ENCODE peak calls at places on chromosome 1, in seven cellular contexts. B is stomach; F is Panc1; T is IMR-90; I is CD8-positive, alpha-beta T cell; A is HCT116; U is mesendoderm. H is an unnamed sample.

GRCh38 chr1:61277129-61277801 is 194.9 kb downstream of the NFIA start:
- DNase-seq in B (no peak), F (no peak), T (no peak), I (no peak), A (no peak), U (no peak), H (no peak)

GRCh38 chr1:42841010-42841409 is 5.4 kb upstream of the ZNF691 start:
- DNase-seq in B (no peak), F (no peak), T (peak; percentile 17), I (no peak), A (no peak), U (no peak), H (no peak)

GRCh38 chr1:15948600-15949452 is 27.1 kb downstream of the ZBTB17 start:
- DNase-seq in B (peak; percentile 38), F (no peak), T (peak; percentile 95), I (no peak), A (no peak), U (peak; percentile 58), H (no peak)

GRCh38 chr1:160354388-160354985 is 11.3 kb downstream of the NCSTN start:
- DNase-seq in B (no peak), F (no peak), T (peak; percentile 18), I (no peak), A (no peak), U (peak; percentile 67), H (peak; percentile 76)

GRCh38 chr1:10897981-10898728 is 101.7 kb upstream of the CASZ1 start:
- DNase-seq in B (no peak), F (no peak), T (no peak), I (no peak), A (no peak), U (no peak), H (no peak)

GRCh38 chr1:201222125-201222524 is 31.5 kb downstream of the IGFN1 start:
- DNase-seq in B (no peak), F (no peak), T (no peak), I (peak; percentile 2), A (no peak), U (no peak), H (no peak)

GRCh38 chr1:193905288-193906085 is 719.1 kb upstream of the B3GALT2 start:
- DNase-seq in B (no peak), F (no peak), T (peak; percentile 36), I (no peak), A (no peak), U (no peak), H (no peak)

GRCh38 chr1:89737985-89738510 is 82.8 kb upstream of the LRRC8D start:
- DNase-seq in B (no peak), F (no peak), T (peak; percentile 46), I (no peak), A (no peak), U (no peak), H (no peak)

GRCh38 chr1:103525114-103525606 is 339 bp upstream of the RNPC3 start:
- DNase-seq in B (no peak), F (no peak), T (peak; percentile 38), I (peak; percentile 11), A (no peak), U (peak; percentile 72), H (peak; percentile 75)

GRCh38 chr1:40840526-40841323 is 21.4 kb downstream of the CITED4 start:
- DNase-seq in B (no peak), F (no peak), T (no peak), I (no peak), A (no peak), U (no peak), H (no peak)

GRCh38 chr1:84939151-84939550 is 46.1 kb upstream of the LPAR3 start:
- DNase-seq in B (no peak), F (no peak), T (peak; percentile 37), I (no peak), A (no peak), U (no peak), H (no peak)

GRCh38 chr1:206513312-206514111 is 6.2 kb downstream of the RASSF5 start:
- DNase-seq in B (no peak), F (no peak), T (peak; percentile 87), I (no peak), A (no peak), U (no peak), H (no peak)

GRCh38 chr1:118661769-118662320 is 326.3 kb downstream of the TBX15 start:
- DNase-seq in B (no peak), F (no peak), T (no peak), I (no peak), A (no peak), U (no peak), H (no peak)

GRCh38 chr1:156848461-156849150 is 10.3 kb downstream of the INSRR start:
- DNase-seq in B (peak; percentile 73), F (no peak), T (no peak), I (peak; percentile 71), A (no peak), U (peak; percentile 57), H (peak; percentile 58)

GRCh38 chr1:63893976-63894375 is 120.2 kb downstream of the ROR1 start:
- DNase-seq in B (no peak), F (no peak), T (no peak), I (no peak), A (no peak), U (no peak), H (no peak)

GRCh38 chr1:36258960-36259344 is 34.7 kb downstream of the THRAP3 start:
- DNase-seq in B (no peak), F (no peak), T (peak; percentile 36), I (no peak), A (no peak), U (no peak), H (no peak)

GRCh38 chr1:78472251-78472620 is 18.5 kb upstream of the PTGFR start:
- DNase-seq in B (no peak), F (no peak), T (no peak), I (no peak), A (no peak), U (no peak), H (no peak)

GRCh38 chr1:85297855-85298629 is 21.6 kb upstream of the BCL10 start:
- DNase-seq in B (peak; percentile 59), F (peak; percentile 100), T (peak; percentile 100), I (peak; percentile 61), A (peak; percentile 89), U (peak; percentile 15), H (no peak)

GRCh38 chr1:245365071-245365470 is 210.3 kb downstream of the KIF26B start:
- DNase-seq in B (no peak), F (no peak), T (no peak), I (no peak), A (no peak), U (no peak), H (no peak)

GRCh38 chr1:46166521-46167462 is 8.1 kb upstream of the TSPAN1 start:
- DNase-seq in B (peak; percentile 41), F (no peak), T (no peak), I (peak; percentile 54), A (no peak), U (no peak), H (peak; percentile 33)
- H3K4me3 ChIP-seq in B (peak overlapping the region; percentile 58), F (no peak overlapping the region), T (peak overlapping the region; percentile 38), I (peak overlapping the region; percentile 57), A (no peak overlapping the region), U (no peak overlapping the region), H (peak overlapping the region; percentile 26)

GRCh38 chr1:169689395-169689794 is 22.0 kb downstream of the SELL start:
- DNase-seq in B (no peak), F (no peak), T (no peak), I (no peak), A (no peak), U (no peak), H (peak; percentile 3)

GRCh38 chr1:169696273-169697100 is 14.9 kb downstream of the SELL start:
- DNase-seq in B (no peak), F (no peak), T (no peak), I (no peak), A (no peak), U (no peak), H (no peak)

GRCh38 chr1:169692766-169693460 is 18.5 kb downstream of the SELL start:
- DNase-seq in B (no peak), F (no peak), T (no peak), I (no peak), A (no peak), U (no peak), H (no peak)

GRCh38 chr1:169694304-169694703 is 17.1 kb downstream of the SELL start:
- DNase-seq in B (no peak), F (no peak), T (no peak), I (peak; percentile 58), A (no peak), U (no peak), H (no peak)

DNA sequence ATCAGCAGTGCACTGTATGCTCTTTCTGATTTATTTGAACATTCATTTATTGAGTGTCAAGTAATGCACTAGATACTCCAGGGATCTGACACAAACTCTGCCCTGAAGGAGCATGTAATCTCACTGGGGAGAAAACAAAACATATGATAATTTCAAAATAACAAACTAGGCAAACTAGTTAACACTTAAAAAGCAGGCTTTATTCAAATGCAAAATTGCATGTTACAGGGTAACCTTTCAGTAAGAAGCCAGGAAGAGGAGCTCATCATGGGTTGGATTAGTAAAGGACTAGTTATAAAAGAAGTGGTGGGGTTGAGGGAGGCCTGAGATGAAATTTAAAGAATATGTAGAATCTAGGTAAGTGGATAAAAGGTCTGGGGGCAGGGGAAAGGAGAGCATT is 20.9 kb downstream of the SELL start:
- DNase-seq in B (no peak), F (no peak), T (no peak), I (no peak), A (no peak), U (no peak), H (no peak)
- H3K4me1 ChIP-seq in B (no peaks in the 10 kb centered on the region), F (no peaks in the 10 kb centered on the region), T (no peaks in the 10 kb centered on the region), I (peaks cover 83% of the 10 kb centered on the region), A (no peaks in the 10 kb centered on the region), U (no peaks in the 10 kb centered on the region), H (no peaks in the 10 kb centered on the region)

DNA sequence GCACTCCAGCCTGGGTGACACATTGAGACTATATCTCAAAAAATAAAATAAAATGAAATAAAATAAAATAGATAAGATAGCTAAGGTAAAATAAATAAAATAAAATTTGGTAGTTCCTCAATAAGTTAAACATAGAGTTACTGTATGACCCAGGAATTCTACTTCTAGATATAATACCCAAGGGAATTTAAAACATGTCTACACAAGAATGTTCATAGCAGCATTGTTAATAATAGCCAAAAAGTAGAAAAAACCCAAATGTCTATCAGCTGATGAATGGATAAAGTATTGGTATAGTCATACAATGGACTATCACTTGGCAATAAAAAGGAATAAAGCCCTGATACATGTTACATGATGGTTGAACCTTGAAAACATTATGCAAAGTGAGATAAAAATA is 47.8 kb downstream of the CEP350 start:
- DNase-seq in B (no peak), F (no peak), T (peak; percentile 4), I (no peak), A (no peak), U (no peak), H (no peak)
- H3K4me3 ChIP-seq in B (no peak overlapping the region), F (no peak overlapping the region), T (no peak overlapping the region), I (no peak overlapping the region), A (no peak overlapping the region), U (no peak overlapping the region), H (no peak overlapping the region)

GRCh38 chr1:203289982-203290260 is 15.4 kb upstream of the BTG2 start:
- DNase-seq in B (no peak), F (no peak), T (no peak), I (no peak), A (no peak), U (no peak), H (no peak)

GRCh38 chr1:203287896-203288295 is 17.4 kb upstream of the BTG2 start:
- DNase-seq in B (no peak), F (no peak), T (no peak), I (no peak), A (no peak), U (no peak), H (no peak)

GRCh38 chr1:203287109-203287893 is 18.0 kb upstream of the BTG2 start:
- DNase-seq in B (peak; percentile 58), F (no peak), T (no peak), I (peak; percentile 78), A (no peak), U (peak; percentile 80), H (no peak)

GRCh38 chr1:203289281-203289981 is 15.9 kb upstream of the BTG2 start:
- DNase-seq in B (peak; percentile 56), F (no peak), T (no peak), I (peak; percentile 86), A (no peak), U (no peak), H (no peak)

GRCh38 chr1:203288351-203288894 is 16.9 kb upstream of the BTG2 start:
- DNase-seq in B (no peak), F (no peak), T (no peak), I (no peak), A (no peak), U (no peak), H (no peak)
- H3K4me1 ChIP-seq in B (peaks cover 61% of the 10 kb centered on the region), F (no peaks in the 10 kb centered on the region), T (peaks cover 9% of the 10 kb centered on the region), I (peaks cover 59% of the 10 kb centered on the region), A (peaks cover 34% of the 10 kb centered on the region), U (peaks cover 11% of the 10 kb centered on the region), H (peaks cover 47% of the 10 kb centered on the region)